ENCODE peak calls at places on chromosomes 11 and 22, in seven cellular contexts. A is psoas muscle, W is heart right ventricle, X is heart left ventricle, R is uterus, E is astrocyte, D is sigmoid colon. C is an unnamed sample.

GRCh38 chr22:49930128-49930527 is 11.7 kb downstream of the CRELD2 start:
- DNase-seq in E (no peak), R (no peak), W (no peak), D (no peak), X (no peak), A (no peak), C (no peak)

GRCh38 chr11:65170058-65170534 is at the start of gene SPDYC:
- DNase-seq in E (no peak), D (no peak), A (no peak), W (no peak), X (no peak), R (no peak), C (no peak)

GRCh38 chr22:30285846-30286200 is 3.5 kb downstream of the CASTOR1 start:
- DNase-seq in W (no peak), E (no peak), R (no peak), A (no peak), X (no peak), D (no peak), C (no peak)

GRCh38 chr11:2088284-2088683 is 50.9 kb downstream of the IGF2 start:
- DNase-seq in E (no peak), D (peak), X (no peak), R (no peak), A (no peak), W (no peak), C (no peak)

GRCh38 chr22:45101828-45102227 is 61.9 kb upstream of the NUP50 start:
- DNase-seq in R (peak), X (peak), A (no peak), E (peak), W (no peak), D (peak), C (peak)

GRCh38 chr11:108319541-108320145 is 96.8 kb downstream of the ATM start:
- DNase-seq in X (no peak), E (peak), W (no peak), A (no peak), D (no peak), R (no peak), C (no peak)

GRCh38 chr22:45227645-45228400 is 12.9 kb downstream of the KIAA0930 start:
- DNase-seq in E (no peak), R (no peak), A (peak), W (no peak), D (no peak), X (no peak), C (peak)

GRCh38 chr11:34250732-34251639 is 106.8 kb downstream of the ABTB2 start:
- DNase-seq in D (no peak), A (peak), E (no peak), X (peak), W (peak), R (no peak), C (peak)

GRCh38 chr11:133968300-133968699 is 11.5 kb upstream of the IGSF9B start:
- DNase-seq in X (no peak), W (no peak), A (no peak), D (no peak), E (no peak), R (no peak), C (no peak)

GRCh38 chr11:38089728-38090127 is 1491.7 kb upstream of the RAG2 start:
- DNase-seq in D (no peak), R (no peak), W (no peak), A (no peak), X (peak), E (no peak), C (no peak)

DNA sequence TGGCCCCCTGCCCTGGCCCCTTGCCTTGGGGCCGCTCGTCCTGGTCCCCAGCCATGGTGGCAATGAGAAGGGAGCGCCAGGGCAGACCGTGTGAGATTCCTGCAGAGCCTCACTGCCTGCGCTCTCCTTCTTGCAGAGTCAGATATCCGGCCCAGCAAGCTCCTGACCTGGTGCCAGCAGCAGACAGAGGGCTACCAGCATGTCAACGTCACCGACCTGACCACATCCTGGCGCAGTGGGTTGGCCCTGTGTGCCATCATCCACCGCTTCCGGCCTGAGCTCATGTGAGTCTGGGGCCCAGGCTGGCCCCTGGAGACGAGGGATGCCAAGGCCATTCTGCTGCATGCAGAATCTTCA is 114.1 kb downstream of the MICAL2 start:
- DNase-seq in X (peak), A (peak), W (peak), R (peak), E (peak), D (peak), C (no peak)
- H3K27ac ChIP-seq in X (peak), A (no peak), W (peak), R (no peak), E (peak), D (peak), C (no peak)

DNA sequence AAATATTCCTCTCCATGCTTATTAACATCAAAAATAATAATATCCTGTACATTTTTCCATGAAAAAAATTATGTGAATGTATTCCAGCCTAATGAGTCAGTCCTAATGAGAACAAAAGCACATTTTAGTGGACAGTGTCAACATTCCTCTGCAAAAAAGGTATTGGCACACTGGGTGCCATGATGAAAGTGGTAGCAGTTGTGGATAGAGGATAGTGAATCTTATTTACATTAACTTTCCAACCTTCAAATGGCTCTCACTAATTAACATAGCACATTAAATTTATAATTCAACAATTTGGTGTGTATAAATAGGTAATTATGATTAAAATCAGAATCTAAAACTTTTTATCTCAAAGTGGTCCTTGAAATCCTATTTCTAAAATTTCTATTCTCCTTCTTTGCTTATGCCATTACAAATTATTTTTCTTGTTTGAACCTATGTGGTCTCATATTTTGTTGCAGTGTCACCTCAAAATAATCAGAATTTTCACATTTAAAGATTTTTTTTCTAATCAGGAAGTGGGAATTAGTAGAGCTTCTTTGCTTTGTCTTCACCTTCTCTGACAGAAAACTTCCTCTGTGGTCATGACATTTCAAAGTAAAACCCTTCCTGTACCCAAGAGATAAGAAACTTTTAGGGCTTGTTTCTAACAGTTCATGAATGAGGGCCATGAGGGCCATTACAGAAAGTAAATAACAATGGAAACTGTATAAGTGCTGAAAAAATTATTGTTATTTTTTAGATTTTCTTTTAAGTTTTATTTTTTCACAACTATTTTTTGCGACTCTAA is 18.7 kb downstream of the SOX6 start:
- DNase-seq in W (no peak), X (no peak), D (no peak), R (no peak), E (no peak), A (no peak), C (no peak)
- H3K27ac ChIP-seq in W (no peak), X (no peak), D (no peak), R (no peak), E (no peak), A (no peak), C (no peak)

DNA sequence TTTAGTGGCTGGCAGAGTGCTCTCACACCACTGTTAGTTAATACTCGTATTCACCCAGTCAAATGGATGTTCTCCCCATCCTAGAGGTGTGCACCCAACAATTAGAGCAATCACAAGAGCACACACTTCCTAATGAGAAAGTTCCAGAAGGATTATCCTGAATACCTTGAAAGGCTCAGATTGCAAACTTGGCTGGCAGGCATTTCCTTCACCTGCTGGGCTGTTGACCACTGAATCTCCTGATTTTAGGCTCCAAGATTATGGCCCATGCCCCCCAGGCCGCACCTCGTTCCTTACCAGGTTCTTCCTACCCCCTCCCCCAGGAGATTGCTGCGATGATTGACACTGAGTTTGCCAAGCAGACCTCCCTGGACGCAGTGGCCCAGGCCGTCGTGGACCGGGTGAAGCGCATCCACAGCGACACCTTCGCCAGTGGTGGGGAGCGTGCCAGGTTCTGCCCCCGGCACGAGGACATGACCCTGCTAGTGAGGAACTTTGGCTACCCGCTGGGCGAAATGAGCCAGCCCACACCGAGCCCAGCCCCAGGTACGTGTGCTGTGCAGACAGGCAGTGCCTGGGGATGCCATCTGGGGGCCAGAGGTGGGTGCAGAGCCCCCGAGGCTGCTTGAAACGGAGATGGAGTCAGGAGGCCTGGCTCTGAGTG is 26.9 kb downstream of the TAB1 start:
- DNase-seq in A (no peak), R (no peak), D (no peak), W (no peak), X (no peak), E (no peak), C (no peak)
- H3K27ac ChIP-seq in A (no peak), R (no peak), D (no peak), W (no peak), X (no peak), E (no peak), C (no peak)

GRCh38 chr22:48138855-48139254 is 1376.4 kb downstream of the TBC1D22A start:
- DNase-seq in R (no peak), E (no peak), A (no peak), X (no peak), W (no peak), D (no peak), C (no peak)
- H3K27ac ChIP-seq in R (no peak), E (no peak), A (no peak), X (no peak), W (no peak), D (no peak), C (no peak)

DNA sequence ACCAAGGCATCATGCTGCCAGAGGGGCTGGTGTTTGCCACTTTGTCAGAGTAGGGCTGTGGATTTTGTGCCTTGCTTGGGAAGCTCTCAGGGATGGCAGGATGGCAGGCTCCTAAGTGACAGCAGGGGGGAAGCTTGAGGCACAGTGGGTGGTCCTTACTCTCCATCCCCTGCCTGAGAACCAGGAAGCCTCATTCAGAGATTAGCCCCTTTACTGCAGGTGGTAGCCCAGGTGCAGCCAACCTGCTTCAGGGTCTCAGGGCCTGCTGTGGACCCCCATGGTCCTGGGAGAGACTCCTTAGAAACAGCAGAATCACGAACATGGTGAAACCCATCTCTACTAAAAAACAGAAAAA is 8.9 kb upstream of the ST3GAL4 start:
- DNase-seq in A (no peak), W (no peak), D (no peak), E (no peak), R (no peak), X (no peak), C (no peak)
- H3K27ac ChIP-seq in A (peak), W (peak), D (peak), E (peak), R (peak), X (peak), C (no peak)

DNA sequence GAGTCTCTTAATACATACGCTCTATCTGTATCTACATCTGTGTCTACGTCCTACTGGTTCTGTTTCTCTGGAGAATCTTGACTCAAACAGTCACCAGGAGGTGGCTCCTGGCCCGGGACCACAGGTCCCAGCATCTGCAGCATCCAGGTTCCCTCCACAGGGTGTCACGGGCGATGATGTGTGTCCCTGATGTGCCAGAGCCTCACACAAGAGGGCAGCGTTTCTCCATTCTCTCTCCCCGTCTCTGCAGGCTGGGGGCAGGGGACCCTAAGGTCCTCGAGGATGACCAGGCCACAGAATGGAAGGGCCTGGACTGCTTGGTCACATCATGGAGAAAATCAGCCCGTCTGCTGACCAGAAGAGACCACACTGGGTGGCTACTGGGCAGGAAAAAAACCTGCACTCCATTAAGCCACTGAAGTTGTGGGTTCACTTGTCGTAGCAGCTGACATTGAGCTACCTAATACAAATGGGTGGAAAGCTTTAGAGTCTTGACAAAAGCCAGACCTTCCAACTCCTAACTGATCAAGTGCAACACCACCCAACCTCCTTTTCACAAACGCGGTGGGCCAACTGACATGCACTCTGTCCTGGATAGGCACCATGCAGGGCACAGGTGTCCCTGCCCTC is 392.5 kb downstream of the CTTN start:
- DNase-seq in R (no peak), E (no peak), X (no peak), W (no peak), A (peak), D (no peak), C (no peak)
- H3K27ac ChIP-seq in R (no peak), E (no peak), X (no peak), W (no peak), A (no peak), D (no peak), C (no peak)